ENCODE peak calls at places on chromosomes 13 and 19, in ten cellular contexts. Z is glutamatergic neuron; X is CD4-positive, alpha-beta memory T cell; B is activated naive CD4-positive, alpha-beta T cell treated with anti-CD3 and anti-CD28 coated beads, Interleukin-2, amount 10 ng/mL, durations not matched to agents 7 days and 5 days; S is activated T-cell treated with anti-CD3 and anti-CD28 coated beads for 24 hours; T is fibroblast of the conjunctiva; C is upper lobe of right lung; G is LoVo; K is myocyte; J is RPMI7951. H is an unnamed sample.

GRCh38 chr13:44334751-44335150 is 38.9 kb upstream of the SERP2 start:
- DNase-seq in Z (no peak), X (no peak), B (no peak), S (no peak), T (no peak), C (no peak), G (no peak), K (no peak), J (no peak), H (no peak)

GRCh38 chr19:55094456-55095259 is 19.0 kb downstream of the EPS8L1 start:
- DNase-seq in Z (peak), X (no peak), B (no peak), S (no peak), T (no peak), C (no peak), G (no peak), K (no peak), J (no peak), H (no peak)

GRCh38 chr19:55486043-55486970 is 1.3 kb downstream of the NAT14 start:
- DNase-seq in Z (no peak), X (no peak), B (no peak), S (no peak), T (no peak), C (no peak), G (no peak), K (no peak), J (peak), H (no peak)

GRCh38 chr13:69296130-69296529 is 811.5 kb upstream of the ATXN8OS start:
- DNase-seq in Z (no peak), X (no peak), B (no peak), S (no peak), T (no peak), C (no peak), G (no peak), K (no peak), J (no peak), H (no peak)

GRCh38 chr19:55116232-55117062 is 990 bp downstream of the PPP1R12C start:
- DNase-seq in Z (peak), X (peak), B (peak), S (peak), T (peak), C (no peak), G (peak), K (peak), J (peak), H (peak)

GRCh38 chr13:99140831-99141230 is 59.8 kb upstream of the UBAC2 start:
- DNase-seq in Z (no peak), X (no peak), B (no peak), S (no peak), T (no peak), C (no peak), G (no peak), K (no peak), J (no peak), H (no peak)

GRCh38 chr19:30052122-30053075 is 110.4 kb downstream of the URI1 start:
- DNase-seq in Z (no peak), X (no peak), B (no peak), S (no peak), T (no peak), C (no peak), G (no peak), K (no peak), J (no peak), H (no peak)

GRCh38 chr19:55118401-55118991 is 1.1 kb upstream of the PPP1R12C start:
- DNase-seq in Z (peak), X (no peak), B (peak), S (no peak), T (no peak), C (peak), G (no peak), K (peak), J (no peak), H (no peak)

GRCh38 chr19:34983786-34984185 is 16.3 kb upstream of the GRAMD1A start:
- DNase-seq in Z (no peak), X (no peak), B (no peak), S (no peak), T (no peak), C (no peak), G (no peak), K (no peak), J (no peak), H (no peak)

GRCh38 chr13:24202215-24202614 is 41.7 kb downstream of the SPATA13 start:
- DNase-seq in Z (no peak), X (no peak), B (no peak), S (no peak), T (no peak), C (no peak), G (no peak), K (no peak), J (no peak), H (no peak)

GRCh38 chr19:51799998-51800848 is 5.3 kb downstream of the FPR3 start:
- DNase-seq in Z (no peak), X (no peak), B (no peak), S (no peak), T (no peak), C (no peak), G (no peak), K (no peak), J (peak), H (peak)

GRCh38 chr13:32031025-32031814 is at the start of gene FRY:
- DNase-seq in Z (peak), X (peak), B (peak), S (peak), T (peak), C (peak), G (peak), K (peak), J (peak), H (peak)

GRCh38 chr19:58009666-58010301 is 7.2 kb upstream of the ZNF606 start:
- DNase-seq in Z (peak), X (no peak), B (peak), S (peak), T (peak), C (peak), G (no peak), K (no peak), J (peak), H (no peak)

GRCh38 chr19:16516923-16517610 is 20.9 kb downstream of the C19orf44 start:
- DNase-seq in Z (no peak), X (no peak), B (no peak), S (no peak), T (no peak), C (no peak), G (no peak), K (peak), J (no peak), H (no peak)

GRCh38 chr13:46295531-46296464 is 84.1 kb downstream of the LRRC63 start:
- DNase-seq in Z (no peak), X (peak), B (peak), S (peak), T (peak), C (no peak), G (peak), K (peak), J (peak), H (no peak)

GRCh38 chr13:24199016-24199415 is 38.5 kb downstream of the SPATA13 start:
- DNase-seq in Z (no peak), X (no peak), B (no peak), S (no peak), T (no peak), C (no peak), G (no peak), K (peak), J (no peak), H (no peak)

GRCh38 chr19:20167020-20167644 is at the start of gene ZNF486:
- DNase-seq in Z (peak), X (peak), B (peak), S (peak), T (peak), C (peak), G (no peak), K (peak), J (peak), H (peak)

GRCh38 chr19:56367829-56368711 is 25.3 kb downstream of the ZNF582 start:
- DNase-seq in Z (peak), X (peak), B (peak), S (peak), T (peak), C (peak), G (no peak), K (peak), J (peak), H (peak)

GRCh38 chr13:66154981-66155380 is 1075.2 kb downstream of the PCDH9 start:
- DNase-seq in Z (no peak), X (no peak), B (no peak), S (no peak), T (no peak), C (no peak), G (no peak), K (no peak), J (no peak), H (no peak)

GRCh38 chr19:50378169-50378862 is 2.1 kb downstream of the NR1H2 start:
- DNase-seq in Z (no peak), X (no peak), B (no peak), S (no peak), T (no peak), C (no peak), G (no peak), K (no peak), J (no peak), H (no peak)

GRCh38 chr19:13195678-13196077 is 45.5 kb downstream of the IER2 start:
- DNase-seq in Z (peak), X (peak), B (peak), S (peak), T (no peak), C (no peak), G (peak), K (no peak), J (no peak), H (peak)

GRCh38 chr19:33401683-33402420 is 28.3 kb downstream of the CEBPG start:
- DNase-seq in Z (peak), X (no peak), B (no peak), S (no peak), T (no peak), C (peak), G (no peak), K (no peak), J (no peak), H (no peak)

GRCh38 chr13:79385694-79386093 is 20.4 kb downstream of the RBM26 start:
- DNase-seq in Z (no peak), X (no peak), B (no peak), S (no peak), T (no peak), C (no peak), G (no peak), K (peak), J (peak), H (no peak)

GRCh38 chr13:42893346-42893745 is 98.7 kb downstream of the EPSTI1 start:
- DNase-seq in Z (no peak), X (no peak), B (no peak), S (no peak), T (no peak), C (no peak), G (no peak), K (peak), J (peak), H (no peak)

GRCh38 chr19:8004723-8005513 is 523 bp downstream of the ELAVL1 start:
- DNase-seq in Z (peak), X (peak), B (peak), S (peak), T (no peak), C (peak), G (no peak), K (peak), J (peak), H (no peak)

GRCh38 chr13:51245583-51245982 is 23.4 kb downstream of the FAM124A start:
- DNase-seq in Z (no peak), X (no peak), B (no peak), S (no peak), T (no peak), C (no peak), G (no peak), K (no peak), J (no peak), H (no peak)

GRCh38 chr13:21528616-21529015 is 69.5 kb upstream of the ZDHHC20 start:
- DNase-seq in Z (no peak), X (no peak), B (no peak), S (no peak), T (no peak), C (no peak), G (no peak), K (peak), J (peak), H (no peak)

GRCh38 chr19:2455481-2456300 is 1.1 kb downstream of the LMNB2 start:
- DNase-seq in Z (no peak), X (no peak), B (peak), S (peak), T (no peak), C (peak), G (peak), K (no peak), J (no peak), H (no peak)

GRCh38 chr19:40229484-40229883 is 3.0 kb upstream of the CCNP start:
- DNase-seq in Z (no peak), X (no peak), B (no peak), S (peak), T (no peak), C (no peak), G (no peak), K (peak), J (peak), H (no peak)

GRCh38 chr13:49897713-49898112 is 38.4 kb downstream of the SPRYD7 start:
- DNase-seq in Z (no peak), X (no peak), B (no peak), S (no peak), T (no peak), C (no peak), G (no peak), K (no peak), J (no peak), H (no peak)

GRCh38 chr19:31350693-31351211 is 1.5 kb upstream of the TSHZ3 start:
- DNase-seq in Z (peak), X (no peak), B (peak), S (no peak), T (no peak), C (peak), G (no peak), K (peak), J (peak), H (no peak)

GRCh38 chr19:49331616-49332055 is 3.6 kb upstream of the CD37 start:
- DNase-seq in Z (no peak), X (peak), B (peak), S (peak), T (peak), C (peak), G (peak), K (peak), J (peak), H (peak)

GRCh38 chr19:20607943-20608342 is 42.4 kb upstream of the ZNF737 start:
- DNase-seq in Z (no peak), X (no peak), B (no peak), S (no peak), T (no peak), C (no peak), G (no peak), K (no peak), J (no peak), H (no peak)

GRCh38 chr19:2625434-2625833 is 77.1 kb downstream of the GNG7 start:
- DNase-seq in Z (no peak), X (no peak), B (no peak), S (no peak), T (no peak), C (peak), G (no peak), K (no peak), J (no peak), H (no peak)

GRCh38 chr13:94351292-94352000 is 128.0 kb downstream of the DCT start:
- DNase-seq in Z (no peak), X (no peak), B (no peak), S (no peak), T (no peak), C (no peak), G (no peak), K (no peak), J (peak), H (no peak)

GRCh38 chr19:11264452-11265176 is 2.3 kb upstream of the DOCK6 start:
- DNase-seq in Z (no peak), X (no peak), B (no peak), S (no peak), T (no peak), C (peak), G (peak), K (no peak), J (no peak), H (peak)

GRCh38 chr13:105333416-105333815 is 1202.0 kb downstream of the EFNB2 start:
- DNase-seq in Z (no peak), X (no peak), B (no peak), S (no peak), T (no peak), C (no peak), G (no peak), K (peak), J (no peak), H (no peak)

GRCh38 chr19:8041553-8041952 is 11.0 kb upstream of the CCL25 start:
- DNase-seq in Z (no peak), X (no peak), B (no peak), S (no peak), T (no peak), C (peak), G (no peak), K (no peak), J (no peak), H (no peak)

GRCh38 chr19:40147338-40147692 is 43.9 kb upstream of the MAP3K10 start:
- DNase-seq in Z (no peak), X (no peak), B (no peak), S (no peak), T (no peak), C (no peak), G (peak), K (no peak), J (no peak), H (no peak)

H was measured in HepG2.